ENCODE peak calls at places on chromosome 2, in five cellular contexts. Z, Y, E, J and W are unnamed samples.
A peak's percentile ranks its signal among the peaks of the same experiment; 100 is the strongest.

GRCh38 chr2:147045113-147045512 is 799.7 kb upstream of the ACVR2A start:
- DNase-seq in Z (peak; percentile 50), Y (peak; percentile 28), E (peak; percentile 39), J (peak; percentile 52), W (peak; percentile 50)

GRCh38 chr2:1618191-1618961 is 125.9 kb downstream of the PXDN start:
- DNase-seq in Z (no peak), Y (no peak), E (no peak), J (no peak), W (no peak)

GRCh38 chr2:54771166-54771565 is 47.7 kb downstream of the EML6 start:
- DNase-seq in Z (peak; percentile 40), Y (no peak), E (peak; percentile 70), J (no peak), W (no peak)

GRCh38 chr2:26575836-26576564 is 65.2 kb downstream of the CIB4 start:
- DNase-seq in Z (no peak), Y (no peak), E (no peak), J (no peak), W (no peak)

GRCh38 chr2:210540471-210541257 is 15.7 kb upstream of the CPS1 start:
- DNase-seq in Z (no peak), Y (no peak), E (no peak), J (no peak), W (no peak)

GRCh38 chr2:145591109-145591809 is 1071.3 kb upstream of the ZEB2 start:
- DNase-seq in Z (peak; percentile 7), Y (no peak), E (no peak), J (no peak), W (no peak)

GRCh38 chr2:37459095-37459981 is 114.9 kb downstream of the QPCT start:
- DNase-seq in Z (peak; percentile 84), Y (no peak), E (peak; percentile 82), J (no peak), W (no peak)

GRCh38 chr2:43192039-43192438 is 34.4 kb downstream of the ZFP36L2 start:
- DNase-seq in Z (no peak), Y (no peak), E (no peak), J (no peak), W (peak; percentile 68)

GRCh38 chr2:212367431-212367830 is 171.2 kb downstream of the ERBB4 start:
- DNase-seq in Z (no peak), Y (no peak), E (no peak), J (no peak), W (no peak)

GRCh38 chr2:189798312-189799029 is 14.2 kb downstream of the PMS1 start:
- DNase-seq in Z (peak; percentile 71), Y (no peak), E (peak; percentile 25), J (no peak), W (no peak)

GRCh38 chr2:1553671-1554295 is 140.5 kb downstream of the TPO start:
- DNase-seq in Z (peak; percentile 84), Y (no peak), E (peak; percentile 69), J (no peak), W (no peak)

GRCh38 chr2:94753466-94753998 is 117.7 kb upstream of the TEKT4 start:
- DNase-seq in Z (no peak), Y (no peak), E (no peak), J (no peak), W (no peak)

GRCh38 chr2:236969767-236970655 is 115.7 kb upstream of the COPS8 start:
- DNase-seq in Z (no peak), Y (no peak), E (no peak), J (no peak), W (peak; percentile 48)

GRCh38 chr2:75065402-75066008 is 107.1 kb downstream of the POLE4 start:
- DNase-seq in Z (peak; percentile 33), Y (no peak), E (no peak), J (no peak), W (no peak)

GRCh38 chr2:69762513-69763494 is 20.9 kb downstream of the ANXA4 start:
- DNase-seq in Z (no peak), Y (no peak), E (no peak), J (no peak), W (no peak)

GRCh38 chr2:195763866-195764265 is 106.8 kb downstream of the SLC39A10 start:
- DNase-seq in Z (no peak), Y (no peak), E (no peak), J (no peak), W (no peak)

GRCh38 chr2:7034313-7034712 is 117.1 kb downstream of the RNF144A start:
- DNase-seq in Z (no peak), Y (peak; percentile 89), E (peak; percentile 15), J (no peak), W (no peak)

GRCh38 chr2:233329489-233330135 is 22.0 kb downstream of the SAG start:
- DNase-seq in Z (peak; percentile 25), Y (no peak), E (peak; percentile 2), J (no peak), W (no peak)

GRCh38 chr2:237435844-237436590 is 22.1 kb upstream of the COL6A3 start:
- DNase-seq in Z (peak; percentile 90), Y (no peak), E (peak; percentile 95), J (no peak), W (no peak)

GRCh38 chr2:191847764-191848163 is 876 bp upstream of the CAVIN2 start:
- DNase-seq in Z (no peak), Y (no peak), E (no peak), J (peak; percentile 69), W (no peak)

GRCh38 chr2:11998626-11999378 is 252.4 kb downstream of the LPIN1 start:
- DNase-seq in Z (peak; percentile 66), Y (no peak), E (peak; percentile 11), J (no peak), W (no peak)

GRCh38 chr2:288002-288742 is at the start of gene ALKAL2:
- DNase-seq in Z (no peak), Y (peak; percentile 50), E (no peak), J (no peak), W (peak; percentile 42)

GRCh38 chr2:208657468-208657867 is 250.9 kb downstream of the PTH2R start:
- DNase-seq in Z (no peak), Y (no peak), E (no peak), J (no peak), W (no peak)

GRCh38 chr2:100895402-100895801 is 75.5 kb downstream of the NPAS2 start:
- DNase-seq in Z (no peak), Y (peak; percentile 88), E (no peak), J (no peak), W (no peak)

GRCh38 chr2:194483041-194483440 is 1174.0 kb upstream of the SLC39A10 start:
- DNase-seq in Z (no peak), Y (no peak), E (no peak), J (no peak), W (no peak)

GRCh38 chr2:172168917-172169346 is 66.2 kb upstream of the DLX2 start:
- DNase-seq in Z (peak; percentile 80), Y (no peak), E (no peak), J (no peak), W (no peak)

GRCh38 chr2:198604599-198604998 is 800.2 kb downstream of the PLCL1 start:
- DNase-seq in Z (no peak), Y (no peak), E (no peak), J (no peak), W (no peak)

GRCh38 chr2:48107326-48107925 is 201.1 kb upstream of the FBXO11 start:
- DNase-seq in Z (peak; percentile 66), Y (no peak), E (peak; percentile 70), J (no peak), W (no peak)

GRCh38 chr2:212730994-212731393 is 192.4 kb upstream of the ERBB4 start:
- DNase-seq in Z (no peak), Y (no peak), E (no peak), J (no peak), W (no peak)

GRCh38 chr2:23698733-23699391 is 228.1 kb downstream of the ATAD2B start:
- DNase-seq in Z (no peak), Y (no peak), E (peak; percentile 52), J (no peak), W (no peak)

DNA sequence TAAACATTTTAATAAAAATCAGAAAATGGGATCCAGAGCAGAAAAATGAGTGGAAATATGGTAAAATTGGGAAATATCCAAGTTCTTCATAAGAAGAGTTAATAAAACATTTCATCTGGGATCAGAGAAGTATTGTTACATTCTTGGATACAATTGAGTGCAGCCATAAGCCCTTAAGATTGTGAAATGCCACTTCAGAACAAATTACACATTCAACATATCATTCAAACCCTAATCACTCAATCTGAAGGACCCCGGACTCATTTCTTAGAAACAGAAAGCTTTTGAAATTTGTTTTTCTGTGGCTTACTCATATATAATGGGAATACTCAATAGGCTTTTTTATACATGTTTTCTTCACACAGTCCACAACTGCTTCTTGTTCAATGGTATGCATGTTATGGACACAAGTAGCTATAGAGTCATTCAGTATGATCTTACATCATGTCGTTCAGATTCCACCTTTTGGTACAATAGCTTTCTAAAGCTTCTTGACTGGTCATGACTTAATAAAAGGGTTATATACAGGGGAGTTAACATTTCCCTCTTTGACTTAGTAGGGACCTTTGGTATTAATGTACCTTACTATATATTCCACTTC is 40.0 kb downstream of the SCN7A start:
- DNase-seq in Z (no peak), Y (no peak), E (no peak), J (no peak), W (no peak)
- TF ChIP-seq CTCF in Z (no peak), Y (no peak), E (no peak), J (no peak), W (no peak)

GRCh38 chr2:64311191-64311910 is 142.6 kb upstream of the LGALSL start:
- DNase-seq in Z (no peak), Y (no peak), E (no peak), J (no peak), W (no peak)

GRCh38 chr2:64315561-64315960 is 138.4 kb upstream of the LGALSL start:
- DNase-seq in Z (no peak), Y (no peak), E (no peak), J (no peak), W (no peak)

GRCh38 chr2:64312622-64312948 is 141.4 kb upstream of the LGALSL start:
- DNase-seq in Z (no peak), Y (no peak), E (no peak), J (no peak), W (no peak)

GRCh38 chr2:64313311-64313710 is 140.7 kb upstream of the LGALSL start:
- DNase-seq in Z (no peak), Y (no peak), E (no peak), J (no peak), W (no peak)

DNA sequence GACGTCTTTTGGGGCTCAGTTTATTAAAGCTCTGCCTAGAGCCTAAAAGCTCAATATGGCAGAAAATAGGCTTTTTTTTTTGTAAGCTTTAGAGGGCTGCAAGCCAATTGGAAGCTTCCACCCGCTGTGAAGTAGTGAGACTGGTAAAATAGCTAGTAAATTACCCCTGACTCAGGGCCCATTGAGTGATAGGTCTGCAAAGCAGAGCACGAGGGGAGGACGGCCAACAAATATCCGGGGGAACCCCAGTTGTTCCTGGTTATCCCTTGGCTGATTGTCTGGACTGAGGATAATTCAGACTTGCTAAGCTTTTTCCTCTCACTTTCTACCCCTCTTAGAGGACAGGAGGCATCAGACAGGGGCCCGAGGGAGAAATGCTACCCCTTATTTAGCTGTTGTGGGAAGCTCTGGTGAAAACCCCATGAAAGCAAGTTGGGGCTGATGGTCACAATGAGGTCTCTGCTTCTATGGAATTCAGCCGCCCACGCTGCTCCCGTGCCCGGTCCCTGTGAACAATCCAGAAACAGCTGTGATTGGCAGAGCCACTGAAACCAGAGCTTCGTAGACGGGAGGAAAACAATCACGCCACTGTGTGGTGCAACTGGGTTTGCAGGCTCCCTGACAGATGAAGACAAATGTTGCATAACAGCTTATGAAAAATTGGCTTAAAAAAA is 141.9 kb upstream of the LGALSL start:
- DNase-seq in Z (peak; percentile 88), Y (peak; percentile 86), E (peak; percentile 97), J (peak; percentile 73), W (no peak)
- TF ChIP-seq CTCF in Z (peak; percentile 77), Y (no peak), E (peak; percentile 72), J (peak; percentile 42), W (no peak)

GRCh38 chr2:235963853-235964577 is 204.2 kb downstream of the GBX2 start:
- DNase-seq in Z (no peak), Y (no peak), E (no peak), J (no peak), W (no peak)
- TF ChIP-seq CTCF in Z (no peak), Y (no peak), E (no peak), J (no peak), W (no peak)

GRCh38 chr2:14480906-14481305 is 151.6 kb upstream of the LRATD1 start:
- DNase-seq in Z (no peak), Y (no peak), E (no peak), J (no peak), W (no peak)
- TF ChIP-seq CTCF in Z (no peak), Y (no peak), E (no peak), J (no peak), W (no peak)